ENCODE peak calls at places on chromosomes 12 and 14, in six cellular contexts. A, S, J, R, U and L are unnamed samples.

GRCh38 chr12:31029916-31030562 is 43.6 kb upstream of the DDX11 start:
- DNase-seq in U (peak; percentile 76), A (no peak), S (no peak), J (no peak), R (no peak), L (no peak)

GRCh38 chr12:100186071-100186470 is 14.5 kb upstream of the ACTR6 start:
- DNase-seq in A (no peak), S (no peak), J (no peak), U (no peak), R (no peak), L (no peak)

GRCh38 chr12:24948816-24949722 is at the start of gene BCAT1:
- DNase-seq in R (peak; percentile 48), A (peak; percentile 87), S (peak; percentile 88), U (peak; percentile 25), J (no peak), L (no peak)

GRCh38 chr12:28099862-28100261 is 90.4 kb upstream of the CCDC91 start:
- DNase-seq in R (no peak), U (no peak), A (no peak), S (no peak), J (no peak), L (peak; percentile 57)

GRCh38 chr12:18681818-18682217 is 56.0 kb downstream of the PLCZ1 start:
- DNase-seq in S (no peak), U (no peak), J (no peak), R (peak; percentile 31), A (no peak), L (no peak)

GRCh38 chr12:131445184-131445974 is 265.5 kb upstream of the SFSWAP start:
- DNase-seq in A (no peak), U (no peak), R (no peak), J (no peak), S (no peak), L (no peak)

GRCh38 chr14:102516531-102517411 is 7.2 kb upstream of the ANKRD9 start:
- DNase-seq in J (peak; percentile 51), R (peak; percentile 62), S (no peak), U (no peak), A (peak; percentile 65), L (no peak)

GRCh38 chr12:130792926-130793849 is 45.9 kb downstream of the STX2 start:
- DNase-seq in S (no peak), R (no peak), U (no peak), J (no peak), A (peak; percentile 19), L (no peak)

GRCh38 chr14:88310021-88310420 is 13.0 kb downstream of the KCNK10 start:
- DNase-seq in R (no peak), S (no peak), J (no peak), A (no peak), U (no peak), L (no peak)

DNA sequence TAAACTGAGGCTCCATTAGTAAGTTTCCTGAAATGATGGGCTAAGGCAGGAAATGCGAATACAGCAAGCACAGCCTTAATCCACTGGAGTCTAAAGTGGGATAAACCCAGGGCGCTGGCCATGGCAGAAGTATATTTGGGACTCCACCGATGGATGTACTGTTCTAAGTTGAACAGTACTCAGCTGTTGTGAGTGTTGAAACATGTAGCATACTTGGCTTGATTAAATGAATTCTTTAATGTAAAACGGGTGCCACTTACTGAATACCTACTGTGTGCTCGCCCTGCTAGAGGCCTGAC is 1.0 kb downstream of the SSPN start:
- DNase-seq in U (no peak), R (no peak), J (no peak), A (no peak), S (peak; percentile 25), L (no peak)
- H3K27ac ChIP-seq in U (peak overlapping the region; percentile 89), R (no peak overlapping the region), J (no peak overlapping the region), A (peak overlapping the region; percentile 70), S (no peak overlapping the region), L (no peak overlapping the region)

GRCh38 chr12:88325076-88325827 is 183.1 kb downstream of the TMTC3 start:
- DNase-seq in S (peak; percentile 98), R (no peak), J (peak; percentile 71), A (no peak), U (no peak), L (no peak)
- H3K27ac ChIP-seq in S (peak overlapping the region; percentile 99), R (no peak overlapping the region), J (no peak overlapping the region), A (no peak overlapping the region), U (peak overlapping the region; percentile 64), L (no peak overlapping the region)

DNA sequence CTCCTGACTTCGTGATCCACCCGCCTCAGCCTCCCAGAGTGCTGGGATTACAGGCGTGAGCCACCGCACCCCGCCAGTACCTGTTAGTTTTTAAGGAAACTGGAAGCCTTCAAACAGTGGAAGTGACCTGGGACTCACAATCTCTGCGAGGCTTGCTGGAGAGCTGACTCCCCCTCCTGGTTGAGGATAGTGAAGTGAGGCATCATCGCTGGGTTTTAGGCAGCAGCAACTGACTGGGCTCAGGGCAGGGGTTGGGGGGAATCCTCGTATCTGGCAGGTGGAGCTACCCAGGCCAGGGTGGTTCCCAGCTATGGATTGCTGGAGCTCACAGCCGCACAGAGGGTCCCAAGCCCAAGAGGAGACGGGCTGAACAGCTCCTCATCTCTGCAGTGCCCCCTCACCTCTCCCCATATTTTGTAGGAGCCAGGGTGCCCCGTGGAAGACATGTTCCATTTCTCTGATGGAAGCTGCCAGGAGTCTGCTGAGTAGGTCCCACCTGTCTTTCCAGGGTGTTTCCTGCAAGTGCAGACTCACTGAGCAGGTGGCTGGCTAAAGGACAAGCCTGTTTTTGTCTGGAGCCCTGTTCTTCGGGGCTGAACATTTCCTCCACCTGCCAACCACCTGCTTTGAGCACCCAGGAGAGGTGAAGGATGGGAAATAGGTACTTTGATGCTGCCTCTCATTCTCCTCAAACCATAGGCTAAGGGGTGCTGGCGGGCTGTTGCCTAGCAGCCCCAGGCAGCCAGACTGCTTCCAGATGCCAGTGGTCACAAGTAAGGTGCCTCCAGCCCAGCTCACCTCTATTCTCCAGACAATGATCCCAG is 3.1 kb downstream of the AVIL start:
- DNase-seq in S (no peak), U (no peak), R (no peak), J (no peak), A (no peak), L (no peak)
- H3K27ac ChIP-seq in S (no peak overlapping the region), U (peak overlapping the region; percentile 73), R (no peak overlapping the region), J (peak overlapping the region; percentile 17), A (no peak overlapping the region), L (no peak overlapping the region)

GRCh38 chr12:75720807-75721206 is 209.4 kb upstream of the KRR1 start:
- DNase-seq in S (no peak), U (no peak), R (no peak), J (peak; percentile 37), A (peak; percentile 71), L (no peak)
- H3K27ac ChIP-seq in S (peak overlapping the region; percentile 89), U (peak overlapping the region; percentile 80), R (no peak overlapping the region), J (peak overlapping the region; percentile 89), A (no peak overlapping the region), L (no peak overlapping the region)

GRCh38 chr12:95549392-95550084 is 1.7 kb downstream of the USP44 start:
- DNase-seq in S (no peak), U (no peak), J (no peak), A (no peak), R (no peak), L (no peak)
- H3K27ac ChIP-seq in S (peak overlapping the region; percentile 77), U (no peak overlapping the region), J (no peak overlapping the region), A (no peak overlapping the region), R (peak overlapping the region; percentile 92), L (no peak overlapping the region)

DNA sequence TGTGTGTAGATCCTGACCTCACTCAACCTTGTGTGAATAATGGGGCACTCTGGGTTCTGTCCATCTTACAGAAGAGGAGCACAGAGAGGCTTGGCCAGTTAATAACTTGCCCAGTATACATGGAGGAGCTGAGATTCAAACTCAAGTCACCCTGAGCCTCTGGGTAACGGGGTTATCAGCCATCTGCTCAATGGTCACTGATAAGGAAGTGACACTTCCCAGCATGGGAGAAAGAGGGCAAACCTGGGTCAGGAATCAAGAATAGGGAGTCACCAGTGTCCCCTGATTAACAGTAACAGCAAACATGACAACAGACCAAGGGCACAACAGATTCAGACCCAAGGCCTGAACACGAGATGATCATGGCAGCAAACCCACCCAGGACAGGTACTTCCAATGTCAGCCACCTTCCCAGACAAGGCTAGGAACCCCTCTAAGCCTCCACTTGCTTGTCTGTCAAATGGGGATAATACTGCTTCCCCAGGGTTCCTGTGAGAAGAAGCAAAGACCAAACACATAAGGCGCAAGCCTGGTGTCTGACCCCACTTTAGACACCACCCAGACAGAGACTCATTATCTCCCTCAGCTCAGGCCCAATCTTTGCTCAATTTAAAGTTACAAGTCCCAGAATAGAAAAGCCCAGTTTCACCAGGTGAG is 3.6 kb downstream of the CCDC85C start:
- DNase-seq in S (no peak), R (no peak), U (no peak), A (no peak), J (no peak), L (no peak)
- H3K27ac ChIP-seq in S (peak overlapping the region; percentile 9), R (no peak overlapping the region), U (peak overlapping the region; percentile 73), A (no peak overlapping the region), J (peak overlapping the region; percentile 95), L (no peak overlapping the region)

GRCh38 chr14:96466918-96467317 is 35.3 kb upstream of the PAPOLA start:
- DNase-seq in U (no peak), R (no peak), S (no peak), J (no peak), A (no peak), L (no peak)

GRCh38 chr14:96459851-96460250 is 42.3 kb upstream of the PAPOLA start:
- DNase-seq in J (no peak), A (no peak), S (no peak), U (no peak), R (no peak), L (no peak)

GRCh38 chr14:96464136-96464535 is 38.0 kb upstream of the PAPOLA start:
- DNase-seq in A (no peak), S (no peak), R (no peak), J (no peak), U (no peak), L (no peak)

DNA sequence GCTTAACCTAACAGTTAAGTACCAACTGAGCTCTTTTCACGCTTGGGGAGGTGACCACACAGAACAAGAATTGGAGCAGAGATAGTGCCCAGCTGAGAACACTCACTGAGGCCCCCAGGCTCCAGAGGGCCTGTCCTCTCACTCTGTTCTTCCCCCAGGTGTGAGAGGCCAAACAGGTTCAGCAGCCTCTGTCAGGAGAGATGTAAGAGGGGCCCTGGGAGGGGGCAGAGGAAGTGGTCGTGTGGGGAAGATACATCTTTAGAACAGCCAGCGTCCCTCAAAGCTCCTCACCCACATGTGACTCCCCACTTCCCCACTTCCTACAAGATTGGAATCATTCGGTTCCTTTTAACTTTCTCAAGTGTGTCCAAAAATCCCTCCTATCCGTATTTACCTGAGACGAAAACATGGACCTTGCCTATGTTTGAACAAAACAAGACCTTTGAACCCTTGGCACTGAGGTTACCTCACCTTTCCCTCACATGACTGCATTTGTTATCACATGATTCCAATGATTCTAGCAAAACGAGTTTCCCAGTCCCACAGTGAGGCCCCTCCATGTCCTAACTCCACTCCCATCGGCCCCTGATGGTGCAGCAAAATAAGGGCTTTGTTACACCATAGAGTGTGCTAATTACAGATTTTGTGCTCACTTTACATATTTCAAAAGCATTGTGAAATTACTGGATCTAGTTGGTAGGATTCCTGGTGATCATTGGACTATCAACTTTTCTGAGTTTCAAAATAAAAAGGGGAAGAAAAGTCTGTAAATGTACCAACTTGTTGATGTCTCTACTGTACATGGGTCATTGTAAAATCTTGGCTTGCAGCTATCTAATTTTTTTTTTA is 40.0 kb upstream of the PAPOLA start:
- DNase-seq in U (no peak), A (peak; percentile 82), S (no peak), J (no peak), R (no peak), L (no peak)
- H3K27ac ChIP-seq in U (no peak overlapping the region), A (peak overlapping the region; percentile 84), S (no peak overlapping the region), J (no peak overlapping the region), R (no peak overlapping the region), L (no peak overlapping the region)